ENCODE peak calls at places on chromosomes 3 and 15, in four cellular contexts. One of them, this sample, is unnamed.

GRCh38 chr3:119628390-119628789 is 30.7 kb downstream of the PLA1A start:
- DNase-seq in cortex of kidney: no peak
- DNase-seq in activated naive CD8-positive, alpha-beta T cell treated with anti-CD3 and anti-CD28 coated beads, Interleukin-2, amount 10 ng/mL, durations not matched to agents 7 days and 5 days: no peak
- DNase-seq in activated CD4-positive, alpha-beta T cell treated with anti-CD3 and anti-CD28 coated beads, Interleukin-2, amount 50 U/mL, for 1 hour: no peak
- DNase-seq in this sample: no peak

GRCh38 chr3:10330319-10330718 is 9.4 kb upstream of the SEC13 start:
- DNase-seq in activated CD4-positive, alpha-beta T cell treated with anti-CD3 and anti-CD28 coated beads, Interleukin-2, amount 50 U/mL, for 1 hour: no peak
- DNase-seq in cortex of kidney: no peak
- DNase-seq in activated naive CD8-positive, alpha-beta T cell treated with anti-CD3 and anti-CD28 coated beads, Interleukin-2, amount 10 ng/mL, durations not matched to agents 7 days and 5 days: no peak
- DNase-seq in this sample: no peak

GRCh38 chr3:178583963-178584575 is 47.8 kb downstream of the KCNMB2 start:
- DNase-seq in activated CD4-positive, alpha-beta T cell treated with anti-CD3 and anti-CD28 coated beads, Interleukin-2, amount 50 U/mL, for 1 hour: no peak
- DNase-seq in activated naive CD8-positive, alpha-beta T cell treated with anti-CD3 and anti-CD28 coated beads, Interleukin-2, amount 10 ng/mL, durations not matched to agents 7 days and 5 days: no peak
- DNase-seq in cortex of kidney: no peak
- DNase-seq in this sample: no peak

GRCh38 chr3:61688307-61688695 is 126.9 kb downstream of the PTPRG start:
- DNase-seq in cortex of kidney: no peak
- DNase-seq in activated naive CD8-positive, alpha-beta T cell treated with anti-CD3 and anti-CD28 coated beads, Interleukin-2, amount 10 ng/mL, durations not matched to agents 7 days and 5 days: no peak
- DNase-seq in activated CD4-positive, alpha-beta T cell treated with anti-CD3 and anti-CD28 coated beads, Interleukin-2, amount 50 U/mL, for 1 hour: no peak
- DNase-seq in this sample: no peak

GRCh38 chr3:46868301-46868700 is 5.1 kb upstream of the MYL3 start:
- DNase-seq in cortex of kidney: no peak
- DNase-seq in activated CD4-positive, alpha-beta T cell treated with anti-CD3 and anti-CD28 coated beads, Interleukin-2, amount 50 U/mL, for 1 hour: no peak
- DNase-seq in activated naive CD8-positive, alpha-beta T cell treated with anti-CD3 and anti-CD28 coated beads, Interleukin-2, amount 10 ng/mL, durations not matched to agents 7 days and 5 days: no peak
- DNase-seq in this sample: no peak

GRCh38 chr3:64332461-64333350 is 107.4 kb upstream of the PRICKLE2 start:
- DNase-seq in activated CD4-positive, alpha-beta T cell treated with anti-CD3 and anti-CD28 coated beads, Interleukin-2, amount 50 U/mL, for 1 hour: no peak
- DNase-seq in activated naive CD8-positive, alpha-beta T cell treated with anti-CD3 and anti-CD28 coated beads, Interleukin-2, amount 10 ng/mL, durations not matched to agents 7 days and 5 days: no peak
- DNase-seq in cortex of kidney: no peak
- DNase-seq in this sample: no peak

GRCh38 chr3:64073362-64073761 is 50.1 kb upstream of the PSMD6 start:
- DNase-seq in cortex of kidney: no peak
- DNase-seq in activated naive CD8-positive, alpha-beta T cell treated with anti-CD3 and anti-CD28 coated beads, Interleukin-2, amount 10 ng/mL, durations not matched to agents 7 days and 5 days: no peak
- DNase-seq in activated CD4-positive, alpha-beta T cell treated with anti-CD3 and anti-CD28 coated beads, Interleukin-2, amount 50 U/mL, for 1 hour: no peak
- DNase-seq in this sample: no peak

GRCh38 chr3:138862924-138863775 is 28.4 kb upstream of the PIK3CB start:
- DNase-seq in cortex of kidney: no peak
- DNase-seq in activated naive CD8-positive, alpha-beta T cell treated with anti-CD3 and anti-CD28 coated beads, Interleukin-2, amount 10 ng/mL, durations not matched to agents 7 days and 5 days: no peak
- DNase-seq in activated CD4-positive, alpha-beta T cell treated with anti-CD3 and anti-CD28 coated beads, Interleukin-2, amount 50 U/mL, for 1 hour: no peak
- DNase-seq in this sample: no peak

GRCh38 chr3:156350786-156351185 is 204.1 kb downstream of the SSR3 start:
- DNase-seq in activated naive CD8-positive, alpha-beta T cell treated with anti-CD3 and anti-CD28 coated beads, Interleukin-2, amount 10 ng/mL, durations not matched to agents 7 days and 5 days: no peak
- DNase-seq in cortex of kidney: no peak
- DNase-seq in activated CD4-positive, alpha-beta T cell treated with anti-CD3 and anti-CD28 coated beads, Interleukin-2, amount 50 U/mL, for 1 hour: no peak
- DNase-seq in this sample: no peak

GRCh38 chr15:94199725-94200124 is 31.6 kb upstream of the MCTP2 start:
- DNase-seq in activated naive CD8-positive, alpha-beta T cell treated with anti-CD3 and anti-CD28 coated beads, Interleukin-2, amount 10 ng/mL, durations not matched to agents 7 days and 5 days: no peak
- DNase-seq in cortex of kidney: no peak
- DNase-seq in activated CD4-positive, alpha-beta T cell treated with anti-CD3 and anti-CD28 coated beads, Interleukin-2, amount 50 U/mL, for 1 hour: no peak
- DNase-seq in this sample: no peak

GRCh38 chr3:177157492-177157891 is 39.8 kb downstream of the TBL1XR1 start:
- DNase-seq in cortex of kidney: no peak
- DNase-seq in activated naive CD8-positive, alpha-beta T cell treated with anti-CD3 and anti-CD28 coated beads, Interleukin-2, amount 10 ng/mL, durations not matched to agents 7 days and 5 days: no peak
- DNase-seq in activated CD4-positive, alpha-beta T cell treated with anti-CD3 and anti-CD28 coated beads, Interleukin-2, amount 50 U/mL, for 1 hour: no peak
- DNase-seq in this sample: no peak

GRCh38 chr3:96958856-96959255 is 144.5 kb downstream of the EPHA6 start:
- DNase-seq in cortex of kidney: no peak
- DNase-seq in activated naive CD8-positive, alpha-beta T cell treated with anti-CD3 and anti-CD28 coated beads, Interleukin-2, amount 10 ng/mL, durations not matched to agents 7 days and 5 days: no peak
- DNase-seq in activated CD4-positive, alpha-beta T cell treated with anti-CD3 and anti-CD28 coated beads, Interleukin-2, amount 50 U/mL, for 1 hour: no peak
- DNase-seq in this sample: no peak

GRCh38 chr15:68484696-68485400 is 52.9 kb upstream of the ITGA11 start:
- DNase-seq in cortex of kidney: no peak
- DNase-seq in activated CD4-positive, alpha-beta T cell treated with anti-CD3 and anti-CD28 coated beads, Interleukin-2, amount 50 U/mL, for 1 hour: no peak
- DNase-seq in activated naive CD8-positive, alpha-beta T cell treated with anti-CD3 and anti-CD28 coated beads, Interleukin-2, amount 10 ng/mL, durations not matched to agents 7 days and 5 days: no peak
- DNase-seq in this sample: no peak

GRCh38 chr3:149448331-149448831 is 26.1 kb upstream of the TM4SF4 start:
- DNase-seq in cortex of kidney: no peak
- DNase-seq in activated CD4-positive, alpha-beta T cell treated with anti-CD3 and anti-CD28 coated beads, Interleukin-2, amount 50 U/mL, for 1 hour: no peak
- DNase-seq in activated naive CD8-positive, alpha-beta T cell treated with anti-CD3 and anti-CD28 coated beads, Interleukin-2, amount 10 ng/mL, durations not matched to agents 7 days and 5 days: no peak
- DNase-seq in this sample: no peak

GRCh38 chr3:94775746-94776145 is 712.9 kb downstream of the NSUN3 start:
- DNase-seq in cortex of kidney: no peak
- DNase-seq in activated naive CD8-positive, alpha-beta T cell treated with anti-CD3 and anti-CD28 coated beads, Interleukin-2, amount 10 ng/mL, durations not matched to agents 7 days and 5 days: no peak
- DNase-seq in activated CD4-positive, alpha-beta T cell treated with anti-CD3 and anti-CD28 coated beads, Interleukin-2, amount 50 U/mL, for 1 hour: no peak
- DNase-seq in this sample: no peak

GRCh38 chr3:148203263-148204010 is 494.3 kb upstream of the AGTR1 start:
- DNase-seq in activated CD4-positive, alpha-beta T cell treated with anti-CD3 and anti-CD28 coated beads, Interleukin-2, amount 50 U/mL, for 1 hour: no peak
- DNase-seq in activated naive CD8-positive, alpha-beta T cell treated with anti-CD3 and anti-CD28 coated beads, Interleukin-2, amount 10 ng/mL, durations not matched to agents 7 days and 5 days: no peak
- DNase-seq in cortex of kidney: no peak
- DNase-seq in this sample: no peak

GRCh38 chr15:73984208-73984979 is 7.7 kb downstream of the STOML1 start:
- DNase-seq in cortex of kidney: no peak
- DNase-seq in activated naive CD8-positive, alpha-beta T cell treated with anti-CD3 and anti-CD28 coated beads, Interleukin-2, amount 10 ng/mL, durations not matched to agents 7 days and 5 days: no peak
- DNase-seq in activated CD4-positive, alpha-beta T cell treated with anti-CD3 and anti-CD28 coated beads, Interleukin-2, amount 50 U/mL, for 1 hour: no peak
- DNase-seq in this sample: no peak

GRCh38 chr15:72116680-72117447 is 1.1 kb downstream of the MYO9A start:
- DNase-seq in activated naive CD8-positive, alpha-beta T cell treated with anti-CD3 and anti-CD28 coated beads, Interleukin-2, amount 10 ng/mL, durations not matched to agents 7 days and 5 days: no peak
- DNase-seq in activated CD4-positive, alpha-beta T cell treated with anti-CD3 and anti-CD28 coated beads, Interleukin-2, amount 50 U/mL, for 1 hour: peak
- DNase-seq in cortex of kidney: no peak
- DNase-seq in this sample: no peak

GRCh38 chr15:83100072-83100646 is 7.3 kb upstream of the TM6SF1 start:
- DNase-seq in activated naive CD8-positive, alpha-beta T cell treated with anti-CD3 and anti-CD28 coated beads, Interleukin-2, amount 10 ng/mL, durations not matched to agents 7 days and 5 days: no peak
- DNase-seq in activated CD4-positive, alpha-beta T cell treated with anti-CD3 and anti-CD28 coated beads, Interleukin-2, amount 50 U/mL, for 1 hour: no peak
- DNase-seq in cortex of kidney: no peak
- DNase-seq in this sample: no peak

GRCh38 chr3:54122046-54122801 is at the start of gene CACNA2D3:
- DNase-seq in cortex of kidney: no peak
- DNase-seq in activated naive CD8-positive, alpha-beta T cell treated with anti-CD3 and anti-CD28 coated beads, Interleukin-2, amount 10 ng/mL, durations not matched to agents 7 days and 5 days: no peak
- DNase-seq in activated CD4-positive, alpha-beta T cell treated with anti-CD3 and anti-CD28 coated beads, Interleukin-2, amount 50 U/mL, for 1 hour: no peak
- DNase-seq in this sample: no peak

GRCh38 chr3:194399166-194399565 is at the start of gene GP5:
- DNase-seq in cortex of kidney: no peak
- DNase-seq in activated CD4-positive, alpha-beta T cell treated with anti-CD3 and anti-CD28 coated beads, Interleukin-2, amount 50 U/mL, for 1 hour: no peak
- DNase-seq in activated naive CD8-positive, alpha-beta T cell treated with anti-CD3 and anti-CD28 coated beads, Interleukin-2, amount 10 ng/mL, durations not matched to agents 7 days and 5 days: no peak
- DNase-seq in this sample: no peak

GRCh38 chr15:99536422-99537033 is 29.3 kb upstream of the MEF2A start:
- DNase-seq in cortex of kidney: no peak
- DNase-seq in activated CD4-positive, alpha-beta T cell treated with anti-CD3 and anti-CD28 coated beads, Interleukin-2, amount 50 U/mL, for 1 hour: no peak
- DNase-seq in activated naive CD8-positive, alpha-beta T cell treated with anti-CD3 and anti-CD28 coated beads, Interleukin-2, amount 10 ng/mL, durations not matched to agents 7 days and 5 days: no peak
- DNase-seq in this sample: no peak

GRCh38 chr15:95690631-95691340 is 639.7 kb upstream of the NR2F2 start:
- DNase-seq in cortex of kidney: no peak
- DNase-seq in activated naive CD8-positive, alpha-beta T cell treated with anti-CD3 and anti-CD28 coated beads, Interleukin-2, amount 10 ng/mL, durations not matched to agents 7 days and 5 days: no peak
- DNase-seq in activated CD4-positive, alpha-beta T cell treated with anti-CD3 and anti-CD28 coated beads, Interleukin-2, amount 50 U/mL, for 1 hour: no peak
- DNase-seq in this sample: no peak

GRCh38 chr3:122758877-122759670 is 34.6 kb downstream of the HSPBAP1 start:
- DNase-seq in activated CD4-positive, alpha-beta T cell treated with anti-CD3 and anti-CD28 coated beads, Interleukin-2, amount 50 U/mL, for 1 hour: no peak
- DNase-seq in activated naive CD8-positive, alpha-beta T cell treated with anti-CD3 and anti-CD28 coated beads, Interleukin-2, amount 10 ng/mL, durations not matched to agents 7 days and 5 days: peak
- DNase-seq in cortex of kidney: no peak
- DNase-seq in this sample: no peak

GRCh38 chr3:7188551-7188950 is 327.6 kb downstream of the GRM7 start:
- DNase-seq in activated CD4-positive, alpha-beta T cell treated with anti-CD3 and anti-CD28 coated beads, Interleukin-2, amount 50 U/mL, for 1 hour: no peak
- DNase-seq in cortex of kidney: no peak
- DNase-seq in activated naive CD8-positive, alpha-beta T cell treated with anti-CD3 and anti-CD28 coated beads, Interleukin-2, amount 10 ng/mL, durations not matched to agents 7 days and 5 days: no peak
- DNase-seq in this sample: no peak

GRCh38 chr3:65729553-65729952 is 309.2 kb downstream of the MAGI1 start:
- DNase-seq in cortex of kidney: no peak
- DNase-seq in activated naive CD8-positive, alpha-beta T cell treated with anti-CD3 and anti-CD28 coated beads, Interleukin-2, amount 10 ng/mL, durations not matched to agents 7 days and 5 days: no peak
- DNase-seq in activated CD4-positive, alpha-beta T cell treated with anti-CD3 and anti-CD28 coated beads, Interleukin-2, amount 50 U/mL, for 1 hour: no peak
- DNase-seq in this sample: no peak

GRCh38 chr3:177679568-177680441 is 482.5 kb upstream of the TBL1XR1 start:
- DNase-seq in cortex of kidney: no peak
- DNase-seq in activated CD4-positive, alpha-beta T cell treated with anti-CD3 and anti-CD28 coated beads, Interleukin-2, amount 50 U/mL, for 1 hour: no peak
- DNase-seq in activated naive CD8-positive, alpha-beta T cell treated with anti-CD3 and anti-CD28 coated beads, Interleukin-2, amount 10 ng/mL, durations not matched to agents 7 days and 5 days: peak
- DNase-seq in this sample: no peak

GRCh38 chr3:196134691-196135090 is 52.8 kb upstream of the TFRC start:
- DNase-seq in cortex of kidney: no peak
- DNase-seq in activated CD4-positive, alpha-beta T cell treated with anti-CD3 and anti-CD28 coated beads, Interleukin-2, amount 50 U/mL, for 1 hour: no peak
- DNase-seq in activated naive CD8-positive, alpha-beta T cell treated with anti-CD3 and anti-CD28 coated beads, Interleukin-2, amount 10 ng/mL, durations not matched to agents 7 days and 5 days: no peak
- DNase-seq in this sample: no peak

GRCh38 chr15:78018968-78019644 is 58.4 kb downstream of the TBC1D2B start:
- DNase-seq in activated naive CD8-positive, alpha-beta T cell treated with anti-CD3 and anti-CD28 coated beads, Interleukin-2, amount 10 ng/mL, durations not matched to agents 7 days and 5 days: no peak
- DNase-seq in activated CD4-positive, alpha-beta T cell treated with anti-CD3 and anti-CD28 coated beads, Interleukin-2, amount 50 U/mL, for 1 hour: no peak
- DNase-seq in cortex of kidney: no peak
- DNase-seq in this sample: no peak

GRCh38 chr15:46714959-46715358 is 1002.3 kb upstream of the SEMA6D start:
- DNase-seq in activated CD4-positive, alpha-beta T cell treated with anti-CD3 and anti-CD28 coated beads, Interleukin-2, amount 50 U/mL, for 1 hour: no peak
- DNase-seq in activated naive CD8-positive, alpha-beta T cell treated with anti-CD3 and anti-CD28 coated beads, Interleukin-2, amount 10 ng/mL, durations not matched to agents 7 days and 5 days: no peak
- DNase-seq in cortex of kidney: no peak
- DNase-seq in this sample: no peak

GRCh38 chr3:194269610-194270145 is 81.5 kb downstream of the CPN2 start:
- DNase-seq in activated CD4-positive, alpha-beta T cell treated with anti-CD3 and anti-CD28 coated beads, Interleukin-2, amount 50 U/mL, for 1 hour: no peak
- DNase-seq in cortex of kidney: no peak
- DNase-seq in activated naive CD8-positive, alpha-beta T cell treated with anti-CD3 and anti-CD28 coated beads, Interleukin-2, amount 10 ng/mL, durations not matched to agents 7 days and 5 days: no peak
- DNase-seq in this sample: no peak

GRCh38 chr15:89307791-89308190 is 26.8 kb downstream of the POLG start:
- DNase-seq in activated CD4-positive, alpha-beta T cell treated with anti-CD3 and anti-CD28 coated beads, Interleukin-2, amount 50 U/mL, for 1 hour: no peak
- DNase-seq in cortex of kidney: no peak
- DNase-seq in activated naive CD8-positive, alpha-beta T cell treated with anti-CD3 and anti-CD28 coated beads, Interleukin-2, amount 10 ng/mL, durations not matched to agents 7 days and 5 days: no peak
- DNase-seq in this sample: no peak

GRCh38 chr3:46396129-46396528 is 10.7 kb downstream of the CCR5AS start:
- DNase-seq in activated naive CD8-positive, alpha-beta T cell treated with anti-CD3 and anti-CD28 coated beads, Interleukin-2, amount 10 ng/mL, durations not matched to agents 7 days and 5 days: no peak
- DNase-seq in activated CD4-positive, alpha-beta T cell treated with anti-CD3 and anti-CD28 coated beads, Interleukin-2, amount 50 U/mL, for 1 hour: no peak
- DNase-seq in cortex of kidney: no peak
- DNase-seq in this sample: no peak

GRCh38 chr3:53724566-53724965 is 121.7 kb downstream of the CHDH start:
- DNase-seq in activated CD4-positive, alpha-beta T cell treated with anti-CD3 and anti-CD28 coated beads, Interleukin-2, amount 50 U/mL, for 1 hour: no peak
- DNase-seq in activated naive CD8-positive, alpha-beta T cell treated with anti-CD3 and anti-CD28 coated beads, Interleukin-2, amount 10 ng/mL, durations not matched to agents 7 days and 5 days: no peak
- DNase-seq in cortex of kidney: no peak
- DNase-seq in this sample: no peak

This sample was measured in cerebellar nuclear complex.